ENCODE peak calls at places on chromosome 21, in four cellular contexts. C, V, Q and W are unnamed samples.

GRCh38 chr21:26835027-26835713 is 10.0 kb downstream of the ADAMTS1 start:
- DNase-seq in V (peak), Q (peak), C (no peak), W (no peak)

GRCh38 chr21:43645414-43645891 is 13.8 kb downstream of the HSF2BP start:
- DNase-seq in C (no peak), V (peak), Q (peak), W (peak)

GRCh38 chr21:44905725-44906084 is 15.0 kb downstream of the ITGB2 start:
- DNase-seq in V (no peak), C (no peak), Q (no peak), W (no peak)

GRCh38 chr21:45981641-45982255 is at the start of gene COL6A1:
- DNase-seq in Q (peak), C (no peak), V (peak), W (no peak)

GRCh38 chr21:35764077-35764476 is 296.2 kb downstream of the SETD4 start:
- DNase-seq in Q (no peak), V (no peak), C (no peak), W (no peak)

GRCh38 chr21:44802396-44803153 is 955 bp upstream of the UBE2G2 start:
- DNase-seq in V (no peak), Q (no peak), C (no peak), W (peak)

GRCh38 chr21:46552274-46552673 is 52.6 kb downstream of the S100B start:
- DNase-seq in C (no peak), Q (no peak), V (no peak), W (no peak)

GRCh38 chr21:29144736-29145353 is 14.4 kb downstream of the MAP3K7CL start:
- DNase-seq in C (no peak), V (peak), Q (no peak), W (no peak)

GRCh38 chr21:45130324-45130774 is 56.0 kb downstream of the ADARB1 start:
- DNase-seq in V (peak), C (no peak), Q (peak), W (no peak)

DNA sequence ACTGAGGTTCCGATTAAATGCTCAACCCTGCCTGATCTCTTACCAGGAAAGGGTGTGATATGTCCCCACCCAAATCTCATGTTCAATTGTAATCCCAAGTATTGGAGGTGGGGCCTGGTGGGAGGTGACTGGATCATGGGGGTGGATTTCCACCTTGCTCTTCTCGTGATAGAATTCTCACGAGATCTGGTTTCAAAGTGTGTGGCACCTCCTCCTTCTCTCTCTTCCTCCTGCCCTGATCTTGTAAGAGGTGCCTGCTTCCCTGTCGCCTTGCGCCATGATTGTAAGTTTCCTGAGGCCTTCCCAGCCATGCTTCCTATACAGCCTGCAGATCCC is 34.9 kb downstream of the RSPH1 start:
- DNase-seq in C (no peak), V (no peak), Q (no peak), W (no peak)
- H3K4me3 ChIP-seq in C (no peak), V (no peak), Q (no peak), W (no peak)

GRCh38 chr21:33644383-33645074 is 2.2 kb downstream of the ITSN1 start:
- DNase-seq in C (no peak), Q (peak), V (peak), W (no peak)
- H3K4me3 ChIP-seq in C (peak), Q (peak), V (peak), W (no peak)

GRCh38 chr21:17688912-17689874 is 76.5 kb upstream of the BTG3 start:
- DNase-seq in Q (peak), C (no peak), V (peak), W (peak)
- H3K4me3 ChIP-seq in Q (no peak), C (no peak), V (no peak), W (no peak)

DNA sequence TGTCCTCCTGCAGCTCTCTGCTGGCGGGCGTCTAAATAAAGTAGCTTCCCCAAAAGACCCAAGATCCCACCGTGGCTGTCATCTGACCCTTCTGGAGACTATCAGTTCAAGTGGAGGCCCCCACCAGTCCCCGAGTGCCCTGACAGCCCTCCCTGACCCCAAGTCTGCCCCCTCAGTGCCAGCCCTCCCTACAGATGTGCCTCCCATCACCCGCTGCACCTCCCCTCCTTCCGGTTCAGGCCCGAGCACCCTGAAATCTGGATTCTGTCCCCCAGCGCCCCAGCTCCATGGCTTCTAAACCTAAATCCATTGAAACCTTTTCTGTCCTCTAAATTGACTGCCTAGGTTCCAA is 593 bp downstream of the IL10RB start:
- DNase-seq in C (no peak), V (no peak), Q (no peak), W (peak)
- H3K4me3 ChIP-seq in C (peak), V (peak), Q (peak), W (peak)

GRCh38 chr21:40555129-40555528 is 291.8 kb downstream of the DSCAM start:
- DNase-seq in V (no peak), Q (no peak), C (no peak), W (no peak)
- H3K4me3 ChIP-seq in V (no peak), Q (no peak), C (no peak), W (no peak)

DNA sequence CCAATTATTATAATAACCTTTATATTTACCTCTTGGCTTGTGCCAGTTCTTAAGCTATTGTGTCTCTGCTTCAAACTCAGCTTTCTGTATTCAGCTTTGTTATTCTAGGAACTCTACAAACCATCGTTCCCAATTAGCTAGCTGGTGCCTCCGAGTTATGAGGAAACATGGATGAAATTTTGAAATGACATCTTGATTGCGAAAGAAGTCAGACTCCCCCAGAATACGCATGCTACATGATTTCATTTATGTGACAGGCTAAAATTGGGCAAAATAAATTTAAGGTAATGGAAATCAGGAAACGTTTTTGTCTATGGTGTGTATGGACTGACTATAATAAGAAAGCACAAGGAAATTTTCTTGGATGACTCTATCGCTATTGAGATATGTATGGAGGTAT is 256.8 kb upstream of the NCAM2 start:
- DNase-seq in V (no peak), Q (no peak), C (no peak), W (no peak)
- H3K4me3 ChIP-seq in V (no peak), Q (no peak), C (no peak), W (no peak)

GRCh38 chr21:30315701-30316100 is 4.4 kb downstream of the KRTAP26-1 start:
- DNase-seq in V (no peak), C (no peak), Q (no peak), W (no peak)

GRCh38 chr21:30320215-30320614 is at the start of gene KRTAP26-1:
- DNase-seq in Q (no peak), V (no peak), C (no peak), W (no peak)
- H3K4me3 ChIP-seq in Q (no peak), V (no peak), C (no peak), W (no peak)

GRCh38 chr21:31343030-31343510 is 991 bp downstream of the TIAM1 start:
- DNase-seq in C (no peak), V (no peak), Q (no peak), W (no peak)
- H3K4me3 ChIP-seq in C (peak), V (no peak), Q (peak), W (no peak)

GRCh38 chr21:38467911-38468310 is 30.4 kb downstream of the ERG start:
- DNase-seq in Q (no peak), V (no peak), C (no peak), W (no peak)
- H3K4me3 ChIP-seq in Q (no peak), V (no peak), C (no peak), W (no peak)